ENCODE peak calls at places on chromosomes 5 and 9, in six cellular contexts. T is psoas muscle, M is uterus, W is right atrium auricular region, X is esophagus squamous epithelium, I is tibial nerve. O is an unnamed sample.

GRCh38 chr5:129379406-129379805 is 80.7 kb upstream of the ADAMTS19 start:
- DNase-seq in T (no peak), M (no peak), W (no peak), X (no peak), I (no peak), O (no peak)

GRCh38 chr9:83166369-83166768 is 103.4 kb upstream of the RASEF start:
- DNase-seq in T (no peak), M (no peak), W (no peak), X (no peak), I (no peak), O (no peak)

GRCh38 chr9:121892706-121893105 is 200.4 kb downstream of the TTLL11 start:
- DNase-seq in T (no peak), M (no peak), W (no peak), X (no peak), I (no peak), O (no peak)

GRCh38 chr5:16674750-16675149 is 58.0 kb upstream of the RETREG1 start:
- DNase-seq in T (no peak), M (no peak), W (no peak), X (no peak), I (no peak), O (no peak)

GRCh38 chr9:91803970-91804752 is 145.9 kb downstream of the ROR2 start:
- DNase-seq in T (no peak), M (no peak), W (no peak), X (no peak), I (no peak), O (no peak)

GRCh38 chr5:78509145-78509865 is 139.3 kb downstream of the LHFPL2 start:
- DNase-seq in T (no peak), M (no peak), W (no peak), X (no peak), I (no peak), O (no peak)

GRCh38 chr5:43773032-43773830 is 170.3 kb downstream of the NNT start:
- DNase-seq in T (no peak), M (no peak), W (no peak), X (no peak), I (no peak), O (no peak)

GRCh38 chr9:98520221-98520920 is 188.4 kb downstream of the GABBR2 start:
- DNase-seq in T (no peak), M (no peak), W (no peak), X (no peak), I (no peak), O (no peak)

GRCh38 chr9:113955076-113955752 is 79.1 kb downstream of the ZNF618 start:
- DNase-seq in T (no peak), M (no peak), W (no peak), X (no peak), I (peak; percentile 37), O (no peak)

GRCh38 chr9:93825348-93826115 is 129.6 kb downstream of the BARX1 start:
- DNase-seq in T (no peak), M (no peak), W (no peak), X (no peak), I (no peak), O (no peak)

GRCh38 chr5:142087920-142088679 is 20.5 kb upstream of the NDFIP1 start:
- DNase-seq in T (no peak), M (no peak), W (no peak), X (no peak), I (no peak), O (no peak)

GRCh38 chr5:74199436-74200210 is 440.9 kb downstream of the ENC1 start:
- DNase-seq in T (no peak), M (no peak), W (no peak), X (no peak), I (no peak), O (no peak)

GRCh38 chr5:111733571-111733970 is 23.4 kb downstream of the NREP start:
- DNase-seq in T (no peak), M (no peak), W (no peak), X (no peak), I (no peak), O (no peak)

GRCh38 chr5:111734597-111734996 is 22.4 kb downstream of the NREP start:
- DNase-seq in T (no peak), M (no peak), W (no peak), X (no peak), I (no peak), O (no peak)

GRCh38 chr5:111737716-111738115 is 19.3 kb downstream of the NREP start:
- DNase-seq in T (no peak), M (no peak), W (no peak), X (no peak), I (no peak), O (no peak)

GRCh38 chr5:111734013-111734412 is 23.0 kb downstream of the NREP start:
- DNase-seq in T (no peak), M (no peak), W (no peak), X (no peak), I (no peak), O (no peak)

GRCh38 chr5:111735829-111736228 is 21.2 kb downstream of the NREP start:
- DNase-seq in T (peak; percentile 88), M (peak; percentile 52), W (no peak), X (no peak), I (no peak), O (peak; percentile 39)
- H3K4me1 ChIP-seq in T (peaks cover 62% of the 10 kb centered on the region), M (no peaks in the 10 kb centered on the region), W (peaks cover 61% of the 10 kb centered on the region), X (no peaks in the 10 kb centered on the region), I (peaks cover 5% of the 10 kb centered on the region), O (peaks cover 66% of the 10 kb centered on the region)

DNA sequence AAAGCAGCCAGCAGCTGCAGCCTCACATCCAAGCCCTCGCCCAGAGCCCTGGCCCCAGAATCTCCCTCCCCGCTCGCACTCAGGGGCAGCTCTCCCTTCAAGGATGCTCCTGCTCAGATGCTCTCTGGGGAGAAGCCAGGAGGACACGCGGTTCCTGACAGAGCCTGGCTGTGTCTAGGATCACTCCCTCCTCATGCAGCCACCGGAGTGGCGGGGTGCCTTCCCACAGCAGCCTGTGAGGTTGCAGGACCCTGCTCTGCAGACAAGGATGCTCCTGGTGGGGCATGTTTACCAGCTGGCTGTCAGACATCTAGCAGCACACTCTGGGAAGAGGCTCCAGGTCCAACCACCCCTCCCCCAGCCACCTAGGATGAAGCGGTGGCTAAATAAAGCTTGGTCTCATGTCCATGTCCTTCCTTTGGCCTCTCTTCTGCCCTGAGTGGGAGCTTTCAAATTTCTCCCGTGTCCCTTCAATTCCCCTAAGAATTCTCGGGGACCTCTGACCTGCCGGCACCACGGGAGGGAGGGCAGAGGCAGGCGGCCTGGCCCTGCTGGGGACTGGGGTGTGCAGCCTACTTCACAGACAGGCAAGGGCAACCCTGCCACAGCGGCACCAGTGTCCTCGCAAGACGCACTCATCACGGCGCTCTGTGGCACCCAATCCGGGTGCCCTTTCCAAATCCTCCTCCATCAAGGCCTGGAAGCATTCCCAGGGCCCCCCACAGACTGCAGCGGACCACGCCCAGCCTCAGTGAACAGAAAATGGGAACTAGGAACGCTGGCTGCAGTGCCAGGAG is 88.3 kb upstream of the SARDH start:
- DNase-seq in T (no peak), M (peak; percentile 54), W (no peak), X (no peak), I (no peak), O (no peak)
- H3K4me1 ChIP-seq in T (no peaks in the 10 kb centered on the region), M (peaks cover 9% of the 10 kb centered on the region), W (peaks cover 7% of the 10 kb centered on the region), X (no peaks in the 10 kb centered on the region), I (no peaks in the 10 kb centered on the region), O (peaks cover 9% of the 10 kb centered on the region)

GRCh38 chr5:67205981-67206380 is 9.4 kb upstream of the CD180 start:
- DNase-seq in T (no peak), M (no peak), W (no peak), X (no peak), I (no peak), O (no peak)
- H3K4me1 ChIP-seq in T (no peaks in the 10 kb centered on the region), M (peaks cover 5% of the 10 kb centered on the region), W (peaks cover 21% of the 10 kb centered on the region), X (peaks cover 6% of the 10 kb centered on the region), I (no peaks in the 10 kb centered on the region), O (peaks cover 16% of the 10 kb centered on the region)

GRCh38 chr9:22265534-22265933 is 181.1 kb upstream of the DMRTA1 start:
- DNase-seq in T (no peak), M (no peak), W (no peak), X (no peak), I (no peak), O (no peak)
- H3K4me1 ChIP-seq in T (no peaks in the 10 kb centered on the region), M (no peaks in the 10 kb centered on the region), W (no peaks in the 10 kb centered on the region), X (no peaks in the 10 kb centered on the region), I (no peaks in the 10 kb centered on the region), O (no peaks in the 10 kb centered on the region)

GRCh38 chr9:128552744-128553221 is 396 bp downstream of the SPTAN1 start:
- DNase-seq in T (peak; percentile 75), M (peak; percentile 61), W (no peak), X (no peak), I (no peak), O (peak; percentile 59)
- H3K4me1 ChIP-seq in T (peaks cover 44% of the 10 kb centered on the region), M (peaks cover 9% of the 10 kb centered on the region), W (peaks cover 75% of the 10 kb centered on the region), X (peaks cover 31% of the 10 kb centered on the region), I (peaks cover 61% of the 10 kb centered on the region), O (peaks cover 88% of the 10 kb centered on the region)

DNA sequence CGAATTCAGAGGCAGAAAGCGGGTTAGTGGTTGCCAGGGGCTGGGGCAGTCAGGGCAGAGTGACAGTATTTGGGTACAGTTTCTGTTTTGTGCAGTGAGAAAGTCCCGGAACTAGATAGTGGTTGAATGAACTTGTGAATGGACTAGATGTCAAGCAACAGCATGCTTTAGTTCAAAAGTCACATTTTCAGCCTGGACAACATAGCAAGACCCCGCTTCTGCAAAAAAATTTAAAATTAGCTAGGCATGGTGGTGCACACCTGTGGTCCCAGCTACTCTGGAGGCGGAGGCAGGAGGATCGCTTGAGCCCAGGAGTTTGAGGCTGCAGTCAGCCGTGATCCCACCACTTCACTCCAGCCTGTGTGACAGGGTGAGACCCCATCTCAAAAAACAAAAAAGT is 8.4 kb downstream of the NOTCH1 start:
- DNase-seq in T (no peak), M (no peak), W (no peak), X (no peak), I (no peak), O (no peak)
- H3K4me1 ChIP-seq in T (peaks cover 13% of the 10 kb centered on the region), M (peaks cover 7% of the 10 kb centered on the region), W (peaks cover 87% of the 10 kb centered on the region), X (peaks cover 69% of the 10 kb centered on the region), I (peaks cover 76% of the 10 kb centered on the region), O (peaks cover 93% of the 10 kb centered on the region)